ENCODE peak calls at places on chromosomes 13 and 19, in four cellular contexts. K is adrenal gland, E is tibial nerve, Y is stomach. P is an unnamed sample. For H3K36me3 and H3K27me3, the result is how much of the 10 kb centered on the place peaks cover.

GRCh38 chr13:99356216-99357089 is 49.3 kb upstream of the GPR183 start:
- DNase-seq in E (peak), K (peak), Y (no peak), P (no peak)

GRCh38 chr19:35994868-35995654 is at the start of gene SDHAF1:
- DNase-seq in Y (peak), K (peak), E (peak), P (peak)

GRCh38 chr19:45037393-45038169 is 1.3 kb upstream of the CLASRP start:
- DNase-seq in K (no peak), Y (no peak), E (no peak), P (no peak)

GRCh38 chr13:48094404-48094780 is 512 bp downstream of the MED4 start:
- DNase-seq in K (no peak), Y (no peak), E (no peak), P (no peak)

GRCh38 chr19:38932425-38933179 is 1.9 kb downstream of the MRPS12 start:
- DNase-seq in Y (no peak), K (no peak), E (no peak), P (no peak)

GRCh38 chr13:57739089-57739488 is 107.5 kb downstream of the PCDH17 start:
- DNase-seq in Y (no peak), E (no peak), K (no peak), P (no peak)

GRCh38 chr13:83879431-83880171 is 2.7 kb downstream of the SLITRK1 start:
- DNase-seq in E (no peak), K (no peak), Y (no peak), P (no peak)

GRCh38 chr19:2324220-2324948 is 4.0 kb downstream of the LSM7 start:
- DNase-seq in K (no peak), Y (no peak), E (no peak), P (no peak)

GRCh38 chr13:74009100-74009668 is 125.0 kb downstream of the KLF12 start:
- DNase-seq in Y (no peak), K (no peak), E (no peak), P (no peak)

GRCh38 chr19:1237027-1237659 is 662 bp downstream of the CBARP start:
- DNase-seq in K (no peak), E (no peak), Y (no peak), P (no peak)

GRCh38 chr19:30314056-30314804 is 58.0 kb upstream of the ZNF536 start:
- DNase-seq in K (peak), Y (no peak), E (no peak), P (no peak)

GRCh38 chr19:30648321-30648720 is 276.1 kb downstream of the ZNF536 start:
- DNase-seq in K (no peak), E (no peak), Y (no peak), P (no peak)

GRCh38 chr13:114127473-114128347 is 4.7 kb downstream of the RASA3 start:
- DNase-seq in Y (no peak), K (no peak), E (no peak), P (no peak)
- H3K4me3 ChIP-seq in Y (no peak), K (no peak), E (no peak), P (no peak)

GRCh38 chr19:53381376-53381775 is 13.6 kb upstream of the ZNF765 start:
- DNase-seq in E (no peak), Y (no peak), K (peak), P (no peak)
- H3K36me3 ChIP-seq in E (half or more), Y (under half), K (under half), P (under half)

DNA sequence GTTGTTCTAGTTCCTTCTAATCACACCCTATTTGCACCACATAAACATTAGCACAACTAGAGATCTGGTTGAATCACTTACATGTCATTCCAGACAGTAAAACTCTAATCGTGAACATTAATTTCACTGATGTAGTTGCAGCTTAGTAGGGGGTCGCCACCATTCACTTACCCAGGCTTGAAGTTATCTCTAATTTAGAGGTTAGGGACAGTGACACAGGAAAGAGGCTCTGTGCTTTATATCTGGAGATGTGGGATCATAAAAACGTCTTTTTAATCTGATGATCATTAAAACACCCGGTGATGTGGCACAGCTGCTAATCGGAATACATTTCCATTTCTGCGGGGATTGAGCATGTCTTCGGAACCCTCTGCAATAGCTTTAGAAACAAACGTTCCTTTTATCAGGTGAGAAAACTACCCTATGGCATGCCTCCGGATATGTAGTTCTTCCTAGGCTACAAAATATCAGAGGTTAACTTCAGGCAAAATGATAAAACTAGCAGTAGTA is 523.0 kb downstream of the MYO16 start:
- DNase-seq in E (no peak), K (no peak), Y (no peak), P (no peak)
- H3K27me3 ChIP-seq in E (under half), K (under half), Y (under half), P (under half)

DNA sequence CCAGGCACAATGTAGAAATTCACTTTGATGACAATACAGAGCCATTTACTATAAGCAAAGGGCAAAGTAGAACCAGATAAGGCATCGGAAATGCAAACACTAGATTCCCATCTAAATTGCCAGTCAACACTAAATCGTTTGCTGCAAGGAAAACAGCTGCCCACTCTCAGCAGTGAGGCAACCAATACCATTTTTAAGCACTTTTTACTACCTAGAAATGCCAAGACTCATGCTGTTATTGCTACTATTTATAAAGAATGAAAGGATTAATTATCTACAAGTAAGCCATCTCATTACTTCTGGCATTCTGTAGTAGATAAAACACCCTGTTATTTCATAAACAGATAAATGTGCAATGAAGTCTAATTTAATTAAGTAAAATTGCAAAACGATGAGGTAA is 422.0 kb downstream of the FGF14 start:
- DNase-seq in Y (no peak), K (no peak), E (no peak), P (no peak)
- H3K4me3 ChIP-seq in Y (no peak), K (no peak), E (no peak), P (no peak)

GRCh38 chr13:79338343-79338742 is 67.7 kb downstream of the RBM26 start:
- DNase-seq in K (no peak), E (no peak), Y (no peak), P (no peak)
- H3K36me3 ChIP-seq in K (under half), E (half or more), Y (under half), P (half or more)

GRCh38 chr13:50550151-50550550 is 293.3 kb downstream of the DLEU7 start:
- DNase-seq in K (no peak), Y (no peak), E (no peak), P (no peak)
- H3K27me3 ChIP-seq in K (under half), Y (under half), E (under half), P (under half)

GRCh38 chr19:13115936-13116281 is 631 bp downstream of the TRMT1 start:
- DNase-seq in E (no peak), Y (no peak), K (no peak), P (peak)
- H3K4me3 ChIP-seq in E (peak), Y (peak), K (peak), P (peak)

GRCh38 chr13:102620512-102620911 is 23.7 kb downstream of the TPP2 start:
- DNase-seq in K (peak), Y (no peak), E (no peak), P (no peak)
- H3K36me3 ChIP-seq in K (under half), Y (under half), E (half or more), P (under half)

GRCh38 chr19:14203258-14203657 is 2.7 kb downstream of the ADGRL1 start:
- DNase-seq in E (no peak), Y (no peak), K (no peak), P (no peak)
- H3K27me3 ChIP-seq in E (under half), Y (under half), K (under half), P (under half)

GRCh38 chr19:50725932-50726230 is 2.7 kb downstream of the CLEC11A start:
- DNase-seq in Y (no peak), E (no peak), K (no peak), P (no peak)
- H3K4me3 ChIP-seq in Y (peak), E (peak), K (peak), P (peak)

P was measured in MG63.